ENCODE peak calls at places on chromosomes 13 and 19, in nine cellular contexts. N is H9; C is astrocyte of the cerebellum; R is BJ; E is breast epithelium; S is psoas muscle; I is GM20000; J is cardiac fibroblast; Z is CD8-positive, alpha-beta T cell. H is an unnamed sample.

GRCh38 chr19:48772503-48772953 is 17.2 kb downstream of the FGF21 start:
- DNase-seq in Z (no peak), E (peak), C (no peak), J (no peak), S (peak), I (no peak), N (no peak), R (no peak), H (no peak)

GRCh38 chr19:3224346-3225325 is at the start of gene CELF5:
- DNase-seq in C (no peak), I (peak), E (peak), R (no peak), N (peak), J (peak), S (no peak), Z (peak), H (no peak)

GRCh38 chr13:38824342-38824741 is 137.5 kb downstream of the FREM2 start:
- DNase-seq in I (no peak), S (no peak), R (no peak), E (no peak), N (peak), J (no peak), Z (no peak), C (no peak), H (no peak)

GRCh38 chr19:16654151-16654550 is 5.8 kb downstream of the SMIM7 start:
- DNase-seq in S (no peak), R (no peak), J (no peak), C (no peak), Z (no peak), E (no peak), N (peak), I (no peak), H (no peak)

GRCh38 chr13:40666905-40667621 is 622 bp upstream of the FOXO1 start:
- DNase-seq in N (no peak), C (no peak), S (peak), J (no peak), Z (peak), E (peak), I (no peak), R (no peak), H (no peak)

GRCh38 chr19:17450264-17451075 is 2.0 kb upstream of the TMEM221 start:
- DNase-seq in J (no peak), N (no peak), I (peak), C (no peak), Z (no peak), R (no peak), S (no peak), E (no peak), H (no peak)

GRCh38 chr13:106610511-106610910 is 42.6 kb upstream of the ARGLU1 start:
- DNase-seq in I (no peak), E (no peak), Z (no peak), J (peak), C (no peak), S (no peak), N (no peak), R (peak), H (peak)

GRCh38 chr19:21094347-21095025 is 12.5 kb downstream of the ZNF714 start:
- DNase-seq in I (no peak), J (no peak), N (no peak), R (no peak), Z (no peak), C (no peak), E (no peak), S (no peak), H (no peak)

GRCh38 chr19:35409191-35409590 is 38.3 kb downstream of the GPR42 start:
- DNase-seq in S (no peak), I (no peak), R (no peak), E (no peak), Z (no peak), C (no peak), J (no peak), N (no peak), H (no peak)

GRCh38 chr19:39038098-39038497 is 5.7 kb upstream of the FBXO27 start:
- DNase-seq in Z (no peak), N (peak), S (no peak), I (peak), C (no peak), J (peak), R (no peak), E (peak), H (peak)

GRCh38 chr19:19022380-19022961 is 10.8 kb downstream of the SUGP2 start:
- DNase-seq in S (no peak), Z (no peak), J (no peak), I (no peak), N (no peak), C (no peak), E (no peak), R (no peak), H (no peak)

GRCh38 chr19:39546599-39546998 is 6.6 kb upstream of the EID2 start:
- DNase-seq in S (no peak), J (no peak), Z (no peak), C (no peak), E (no peak), I (no peak), N (peak), R (no peak), H (no peak)

GRCh38 chr13:34371108-34371507 is 553.2 kb downstream of the RFC3 start:
- DNase-seq in I (no peak), E (no peak), N (no peak), J (no peak), R (no peak), C (no peak), Z (no peak), S (no peak), H (no peak)

GRCh38 chr19:33496016-33496415 is 25.6 kb downstream of the PEPD start:
- DNase-seq in J (no peak), I (no peak), R (no peak), S (no peak), E (no peak), N (no peak), C (no peak), Z (no peak), H (no peak)

GRCh38 chr13:74910399-74910798 is 571.6 kb downstream of the TBC1D4 start:
- DNase-seq in R (no peak), Z (no peak), I (no peak), C (no peak), N (no peak), J (no peak), S (no peak), E (no peak), H (no peak)

GRCh38 chr13:68107667-68108066 is 877.5 kb upstream of the PCDH9 start:
- DNase-seq in Z (no peak), R (no peak), N (no peak), J (no peak), C (no peak), I (no peak), E (no peak), S (peak), H (no peak)

GRCh38 chr19:55308281-55308680 is 16.9 kb downstream of the TMEM150B start:
- DNase-seq in E (no peak), J (no peak), S (no peak), I (no peak), C (no peak), R (no peak), Z (no peak), N (no peak), H (no peak)

GRCh38 chr19:52138614-52139290 is 986 bp downstream of the ZNF616 start:
- DNase-seq in E (no peak), R (no peak), N (peak), J (peak), Z (no peak), C (no peak), S (no peak), I (peak), H (no peak)

GRCh38 chr13:41668130-41668757 is 210.9 kb downstream of the RGCC start:
- DNase-seq in J (peak), R (peak), E (peak), N (peak), C (peak), S (no peak), Z (no peak), I (peak), H (peak)

GRCh38 chr13:113991191-113991669 is 17.4 kb upstream of the C13orf46 start:
- DNase-seq in Z (no peak), N (no peak), R (no peak), C (no peak), I (no peak), E (no peak), S (peak), J (no peak), H (no peak)

GRCh38 chr13:30308548-30308947 is 1.2 kb upstream of the KATNAL1 start:
- DNase-seq in Z (no peak), N (no peak), I (peak), R (no peak), E (no peak), C (no peak), J (peak), S (no peak), H (peak)

GRCh38 chr13:30306762-30307193 is 573 bp downstream of the KATNAL1 start:
- DNase-seq in S (peak), Z (peak), R (peak), C (peak), J (peak), I (peak), E (peak), N (peak), H (peak)

GRCh38 chr13:30307966-30308290 is 577 bp upstream of the KATNAL1 start:
- DNase-seq in Z (no peak), R (no peak), J (no peak), E (no peak), C (no peak), N (no peak), I (no peak), S (no peak), H (no peak)

GRCh38 chr13:30305456-30305855 is 1.9 kb downstream of the KATNAL1 start:
- DNase-seq in S (no peak), J (no peak), E (no peak), Z (no peak), C (no peak), R (no peak), N (no peak), I (no peak), H (peak)

DNA sequence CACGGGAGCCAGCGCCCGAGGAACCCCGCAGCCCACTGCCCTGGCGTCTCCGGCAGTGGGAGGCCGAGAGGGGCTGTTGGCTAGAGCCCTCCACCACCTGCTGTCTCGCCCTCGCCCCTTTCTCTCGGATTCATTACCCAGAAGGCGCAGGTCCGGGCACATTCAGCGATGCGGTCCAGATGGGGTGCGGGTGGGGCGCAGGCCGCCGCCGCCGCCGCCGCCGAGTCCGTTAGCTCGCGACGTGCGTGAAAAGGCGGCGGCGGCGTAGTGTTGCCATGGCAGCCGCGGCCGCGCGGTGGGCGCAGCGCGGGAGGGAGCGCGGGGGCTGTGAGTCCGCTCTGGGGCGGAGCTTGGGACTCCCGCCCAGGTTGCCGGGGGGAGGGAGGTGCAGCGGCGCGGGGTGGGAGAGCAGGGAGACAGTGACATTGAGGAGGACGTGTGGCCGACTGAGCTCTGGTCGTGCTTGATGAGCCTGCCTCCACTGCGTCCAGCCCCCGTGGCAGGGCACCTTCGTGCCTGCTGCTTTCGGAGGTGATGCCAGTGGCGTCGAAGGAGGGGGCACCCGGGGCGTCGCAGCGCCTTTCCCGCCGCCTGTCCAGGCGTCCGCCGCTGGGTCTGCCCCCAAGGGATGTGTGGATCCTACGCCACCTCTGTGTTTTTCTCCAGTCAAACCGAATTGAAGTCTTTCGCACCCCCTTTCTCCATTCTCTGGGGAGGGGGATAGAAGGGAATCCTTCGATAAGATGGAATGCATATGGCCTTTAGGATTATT is at the start of gene KATNAL1:
- DNase-seq in C (no peak), S (peak), Z (peak), J (peak), N (peak), I (peak), E (peak), R (no peak), H (peak)
- TF ChIP-seq CTCF in C (no peak), S (no peak), Z (no peak), J (no peak), N (no peak), I (no peak), E (no peak), R (no peak), H (no peak)

GRCh38 chr19:22882797-22883196 is 50.7 kb downstream of the ZNF723 start:
- DNase-seq in N (no peak), C (no peak), Z (no peak), E (no peak), J (peak), I (no peak), S (no peak), R (no peak), H (peak)
- TF ChIP-seq CTCF in N (peak), C (no peak), Z (no peak), E (peak), J (peak), I (no peak), S (peak), R (no peak), H (peak)

DNA sequence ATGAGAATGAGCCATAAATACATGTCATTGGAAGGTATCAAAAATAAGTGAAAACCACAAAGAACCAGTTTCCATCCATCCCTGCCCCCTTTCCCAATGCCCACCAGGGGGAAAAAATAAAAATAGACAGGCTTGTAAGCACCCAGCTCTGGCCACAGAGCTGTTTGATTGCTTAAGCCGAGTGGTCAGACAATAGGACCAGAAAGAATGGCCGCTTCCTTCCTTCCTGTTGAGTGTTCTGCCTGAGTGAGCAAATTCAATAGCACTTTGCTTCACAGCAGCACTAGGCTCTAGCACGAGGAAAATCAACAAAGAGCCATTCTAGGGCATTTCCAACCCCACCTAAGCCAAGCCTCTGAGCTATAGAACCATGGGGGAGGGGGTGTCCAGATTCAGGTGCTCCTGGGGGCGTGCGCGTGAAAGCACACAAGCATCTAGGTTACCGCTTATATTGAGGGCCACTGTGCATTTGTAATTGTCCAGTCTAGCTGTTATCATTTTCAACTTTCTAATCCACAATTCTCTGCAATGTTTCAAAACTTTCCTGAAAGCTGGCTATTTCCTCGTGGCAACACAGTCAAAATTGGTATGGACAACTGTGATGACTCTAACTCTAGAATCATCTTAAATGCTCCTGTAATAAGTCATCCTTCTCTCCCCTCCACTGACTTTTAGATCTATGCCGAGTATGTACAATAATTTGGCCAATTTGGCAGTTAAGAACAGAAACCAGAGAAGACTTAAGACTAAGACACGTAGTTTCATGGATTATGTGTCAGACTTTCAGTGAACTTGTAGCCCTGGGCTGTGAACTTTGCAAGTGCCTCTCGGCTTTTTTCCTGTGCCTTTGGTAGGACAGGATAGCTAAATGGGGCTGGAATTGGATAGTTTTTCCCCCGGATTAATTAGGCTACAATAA is 64.3 kb downstream of the SPRY2 start:
- DNase-seq in Z (no peak), E (no peak), S (no peak), R (no peak), I (peak), C (peak), N (no peak), J (peak), H (peak)
- TF ChIP-seq CTCF in Z (no peak), E (no peak), S (peak), R (no peak), I (no peak), C (peak), N (peak), J (peak), H (peak)

GRCh38 chr19:42348211-42348610 is 22.8 kb downstream of the MEGF8 start:
- DNase-seq in C (no peak), E (no peak), S (no peak), I (no peak), R (no peak), Z (no peak), N (no peak), J (no peak), H (no peak)

GRCh38 chr19:42344336-42344893 is 19.0 kb downstream of the MEGF8 start:
- DNase-seq in S (no peak), I (no peak), R (no peak), N (no peak), C (no peak), E (no peak), Z (no peak), J (no peak), H (no peak)

GRCh38 chr19:42345191-42345812 is 19.9 kb downstream of the MEGF8 start:
- DNase-seq in N (no peak), E (no peak), Z (no peak), S (no peak), J (peak), R (no peak), C (no peak), I (no peak), H (no peak)

DNA sequence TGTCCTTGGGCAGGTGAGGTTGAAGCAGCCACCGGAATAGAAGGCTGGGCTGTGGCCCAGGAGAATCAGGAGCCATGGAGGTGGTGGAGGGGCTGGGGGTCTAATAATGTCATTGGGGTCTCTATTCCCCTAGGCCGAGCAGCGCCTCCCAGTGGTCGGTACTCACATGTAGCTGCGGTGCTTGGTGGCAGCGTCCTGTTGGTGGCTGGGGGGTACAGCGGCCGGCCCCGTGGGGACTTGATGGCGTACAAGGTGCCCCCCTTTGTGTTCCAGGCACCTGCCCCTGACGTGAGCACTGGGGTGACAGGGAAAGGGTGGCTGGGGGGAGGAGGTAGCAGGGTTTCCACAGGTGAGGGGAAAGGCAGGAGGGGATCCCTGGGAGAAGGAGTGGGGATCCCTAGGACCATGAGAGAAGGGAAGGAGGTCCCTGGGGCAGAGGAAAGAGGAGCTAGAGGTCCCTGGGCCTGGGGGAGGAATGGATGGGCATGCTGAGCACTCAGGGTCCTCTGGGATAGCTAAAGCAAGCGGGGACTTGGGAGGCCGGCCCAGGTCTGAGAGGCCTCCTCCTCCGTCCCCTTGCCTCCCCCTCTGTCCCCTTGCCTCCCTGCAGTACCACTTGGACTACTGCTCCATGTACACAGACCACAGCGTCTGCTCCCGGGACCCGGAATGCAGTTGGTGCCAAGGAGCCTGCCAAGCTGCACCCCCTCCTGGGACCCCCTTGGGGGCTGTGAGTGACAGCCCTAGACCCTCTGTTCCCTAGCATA is 18.1 kb downstream of the MEGF8 start:
- DNase-seq in C (no peak), R (no peak), I (no peak), N (peak), S (no peak), Z (no peak), E (no peak), J (no peak), H (no peak)
- TF ChIP-seq CTCF in C (peak), R (peak), I (no peak), N (peak), S (no peak), Z (no peak), E (no peak), J (no peak), H (peak)

H was measured in HFFc6.